ENCODE peak calls at places on chromosome 21, in eight cellular contexts. U, D, Z, Y, S, B, I and H are unnamed samples.
A peak's percentile ranks its signal among the peaks of the same experiment; 100 is the strongest.

GRCh38 chr21:25518491-25518911 is 88.8 kb downstream of the MRPL39 start:
- DNase-seq in U (no peak), D (no peak), Z (no peak), Y (no peak), S (no peak), B (no peak), I (no peak), H (no peak)

GRCh38 chr21:33196956-33197374 is 32.8 kb upstream of the IFNAR2 start:
- DNase-seq in U (peak; percentile 59), D (peak; percentile 79), Z (peak; percentile 63), Y (peak; percentile 82), S (no peak), B (peak; percentile 36), I (peak; percentile 78), H (peak; percentile 65)

GRCh38 chr21:33042812-33043211 is 17.1 kb downstream of the OLIG2 start:
- DNase-seq in U (no peak), D (no peak), Z (no peak), Y (no peak), S (no peak), B (peak; percentile 8), I (no peak), H (no peak)

GRCh38 chr21:46035809-46036695 is 54.5 kb downstream of the COL6A1 start:
- DNase-seq in U (no peak), D (no peak), Z (peak; percentile 39), Y (peak; percentile 7), S (peak; percentile 83), B (no peak), I (peak; percentile 89), H (peak; percentile 79)

GRCh38 chr21:45869121-45870007 is 112.2 kb upstream of the COL6A1 start:
- DNase-seq in U (peak; percentile 17), D (no peak), Z (no peak), Y (no peak), S (no peak), B (no peak), I (peak; percentile 53), H (no peak)

GRCh38 chr21:24045775-24046215 is 1561.5 kb downstream of the MRPL39 start:
- DNase-seq in U (peak; percentile 66), D (peak; percentile 68), Z (peak; percentile 10), Y (no peak), S (peak; percentile 80), B (no peak), I (peak; percentile 70), H (peak; percentile 76)

GRCh38 chr21:31880816-31881215 is 8.0 kb downstream of the HUNK start:
- DNase-seq in U (no peak), D (no peak), Z (no peak), Y (no peak), S (no peak), B (no peak), I (no peak), H (no peak)

GRCh38 chr21:36325373-36326010 is 5.5 kb downstream of the MORC3 start:
- DNase-seq in U (no peak), D (no peak), Z (no peak), Y (no peak), S (no peak), B (no peak), I (no peak), H (no peak)

GRCh38 chr21:31710586-31710985 is 21.3 kb downstream of the SCAF4 start:
- DNase-seq in U (no peak), D (no peak), Z (no peak), Y (no peak), S (no peak), B (no peak), I (no peak), H (no peak)

GRCh38 chr21:33374080-33374873 is 28.9 kb upstream of the IFNGR2 start:
- DNase-seq in U (peak; percentile 58), D (peak; percentile 51), Z (peak; percentile 70), Y (no peak), S (peak; percentile 47), B (peak; percentile 33), I (no peak), H (no peak)

GRCh38 chr21:39003982-39004775 is 179.1 kb downstream of the PSMG1 start:
- DNase-seq in U (no peak), D (no peak), Z (no peak), Y (no peak), S (no peak), B (no peak), I (no peak), H (peak; percentile 37)

GRCh38 chr21:23384679-23385078 is 2222.6 kb downstream of the MRPL39 start:
- DNase-seq in U (no peak), D (no peak), Z (no peak), Y (no peak), S (no peak), B (no peak), I (no peak), H (no peak)

DNA sequence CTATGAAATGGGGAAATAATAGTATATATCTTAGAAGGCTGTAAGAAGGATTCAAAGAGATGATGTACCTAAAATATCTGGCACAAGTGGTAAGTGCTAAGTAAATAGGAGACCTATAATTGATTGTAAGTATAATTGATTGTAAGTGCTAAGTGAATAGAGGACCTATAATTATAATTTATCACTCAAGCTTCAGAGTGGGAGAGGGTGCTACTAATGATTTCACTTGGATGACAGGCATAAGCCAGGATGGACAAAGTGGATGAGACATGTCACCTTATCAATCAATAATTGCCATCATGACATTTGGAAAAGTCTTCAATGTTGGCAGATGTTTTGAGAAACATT is 11.2 kb downstream of the RCAN1 start:
- DNase-seq in U (no peak), D (no peak), Z (no peak), Y (no peak), S (no peak), B (no peak), I (no peak), H (no peak)
- TF ChIP-seq EP300 in U (no peak), D (no peak), Z (no peak), Y (no peak), S (no peak), B (no peak), I (no peak), H (no peak)

GRCh38 chr21:34673006-34673405 is 4.2 kb downstream of the CLIC6 start:
- DNase-seq in U (no peak), D (no peak), Z (no peak), Y (no peak), S (no peak), B (no peak), I (no peak), H (no peak)

GRCh38 chr21:34669149-34669879 is 520 bp downstream of the CLIC6 start:
- DNase-seq in U (peak; percentile 54), D (no peak), Z (peak; percentile 23), Y (no peak), S (no peak), B (no peak), I (no peak), H (no peak)

GRCh38 chr21:34671891-34672290 is 3.1 kb downstream of the CLIC6 start:
- DNase-seq in U (no peak), D (no peak), Z (no peak), Y (no peak), S (no peak), B (no peak), I (no peak), H (no peak)

GRCh38 chr21:34670220-34670961 is 1.6 kb downstream of the CLIC6 start:
- DNase-seq in U (peak; percentile 35), D (no peak), Z (peak; percentile 29), Y (no peak), S (no peak), B (no peak), I (no peak), H (no peak)

GRCh38 chr21:34670962-34671348 is 2.2 kb downstream of the CLIC6 start:
- DNase-seq in U (no peak), D (no peak), Z (no peak), Y (no peak), S (no peak), B (no peak), I (no peak), H (no peak)
- TF ChIP-seq EP300 in U (no peak), D (no peak), Z (no peak), Y (no peak), S (no peak), B (no peak), I (no peak), H (no peak)

DNA sequence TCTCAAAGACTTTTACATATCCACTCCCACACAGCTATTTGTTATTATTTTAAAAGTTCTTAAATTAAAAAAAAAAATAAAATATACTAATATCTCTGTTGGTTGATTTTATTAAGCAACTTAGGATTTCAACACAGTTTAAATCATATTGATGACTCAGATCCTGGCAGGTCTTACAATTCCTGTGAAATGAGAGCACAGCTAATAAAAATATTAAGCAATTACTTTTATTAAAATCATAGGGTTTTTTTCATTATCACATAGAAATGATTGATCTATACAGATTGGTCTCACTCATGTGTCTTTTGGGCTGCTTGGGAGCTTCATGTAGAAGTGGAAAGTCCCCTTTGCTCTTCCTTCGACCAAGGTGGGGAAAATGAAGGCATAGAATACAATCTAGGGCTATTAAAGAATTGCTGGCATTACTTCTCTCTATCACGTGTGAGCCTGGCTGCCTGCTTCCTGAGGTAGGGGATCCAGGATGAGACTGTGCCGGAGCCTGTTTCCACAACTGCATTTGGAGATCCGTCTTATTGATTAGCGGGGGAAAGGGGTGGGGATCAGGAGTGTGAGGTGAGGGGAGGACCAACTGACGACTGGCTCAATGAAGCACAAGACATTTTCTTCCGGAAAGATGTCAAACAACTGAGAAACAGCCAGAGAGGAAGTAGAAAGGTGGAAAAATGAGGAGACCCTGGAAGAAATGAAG is 858.0 kb downstream of the USP25 start:
- DNase-seq in U (no peak), D (peak; percentile 36), Z (no peak), Y (no peak), S (no peak), B (no peak), I (peak; percentile 73), H (peak; percentile 61)
- TF ChIP-seq EP300 in U (no peak), D (no peak), Z (no peak), Y (no peak), S (no peak), B (no peak), I (no peak), H (no peak)

GRCh38 chr21:42543106-42543847 is 29.6 kb downstream of the SLC37A1 start:
- DNase-seq in U (no peak), D (no peak), Z (no peak), Y (no peak), S (no peak), B (no peak), I (peak; percentile 47), H (no peak)

GRCh38 chr21:42545745-42546144 is 32.1 kb downstream of the SLC37A1 start:
- DNase-seq in U (no peak), D (no peak), Z (no peak), Y (peak; percentile 67), S (no peak), B (no peak), I (peak; percentile 27), H (no peak)

GRCh38 chr21:42546433-42546832 is 32.8 kb downstream of the SLC37A1 start:
- DNase-seq in U (no peak), D (no peak), Z (no peak), Y (no peak), S (no peak), B (no peak), I (peak; percentile 33), H (no peak)

GRCh38 chr21:42545317-42545716 is 31.7 kb downstream of the SLC37A1 start:
- DNase-seq in U (no peak), D (no peak), Z (no peak), Y (peak; percentile 39), S (no peak), B (no peak), I (no peak), H (peak; percentile 8)

DNA sequence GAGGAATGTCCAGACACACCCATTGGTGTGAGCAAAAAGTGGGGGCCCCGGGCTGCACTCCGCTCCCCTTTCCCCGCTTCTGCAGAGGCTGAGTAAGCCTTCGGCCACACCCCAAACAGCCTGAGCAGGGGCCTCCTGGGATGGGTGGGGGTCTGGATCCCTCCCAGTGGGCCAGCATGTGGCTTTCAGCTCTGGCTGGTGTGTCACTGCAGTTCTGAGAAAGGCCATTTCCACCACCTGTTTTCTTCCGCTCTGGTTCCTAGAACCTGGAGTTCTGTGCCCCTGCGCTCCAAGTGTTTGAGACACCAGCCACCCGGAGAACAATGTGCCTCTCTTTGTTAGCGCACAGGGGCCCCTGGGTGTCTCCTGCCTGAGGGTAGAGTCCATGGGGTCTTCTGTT is 30.9 kb downstream of the SLC37A1 start:
- DNase-seq in U (no peak), D (no peak), Z (no peak), Y (peak; percentile 61), S (no peak), B (no peak), I (peak; percentile 27), H (no peak)
- TF ChIP-seq EP300 in U (no peak), D (no peak), Z (no peak), Y (no peak), S (no peak), B (no peak), I (no peak), H (no peak)